ENCODE peak calls at places on chromosome 22, in nine cellular contexts. K, L, C, F, O, S, A, U and I are unnamed samples.

GRCh38 chr22:43825651-43826050 is 13.5 kb upstream of the EFCAB6 start:
- DNase-seq in U (no peak), L (no peak), C (no peak), S (no peak), F (no peak), A (no peak), O (no peak), K (no peak), I (no peak)

GRCh38 chr22:50326959-50327710 is at the start of gene DENND6B:
- DNase-seq in L (peak; percentile 68), U (peak; percentile 43), A (peak; percentile 95), C (peak; percentile 96), F (peak; percentile 49), O (peak; percentile 44), K (peak; percentile 89), S (peak; percentile 38), I (peak; percentile 77)

GRCh38 chr22:45493286-45493771 is 9.4 kb upstream of the FBLN1 start:
- DNase-seq in A (no peak), K (peak; percentile 55), C (no peak), U (no peak), F (no peak), L (peak; percentile 63), S (no peak), O (no peak), I (peak; percentile 65)

GRCh38 chr22:45064313-45065268 is 54.8 kb upstream of the PHF21B start:
- DNase-seq in A (no peak), K (peak; percentile 85), C (no peak), L (peak; percentile 87), U (no peak), F (no peak), O (no peak), S (no peak), I (peak; percentile 67)

GRCh38 chr22:36727927-36728488 is 24.5 kb upstream of the CACNG2 start:
- DNase-seq in L (no peak), A (no peak), F (no peak), U (no peak), S (no peak), K (no peak), O (no peak), C (no peak), I (no peak)

GRCh38 chr22:50460942-50461341 is 13.9 kb downstream of the SBF1 start:
- DNase-seq in O (no peak), K (no peak), U (no peak), L (no peak), S (no peak), C (no peak), A (no peak), F (no peak), I (no peak)

GRCh38 chr22:27800250-27801131 is 1.1 kb downstream of the MN1 start:
- DNase-seq in O (no peak), S (no peak), U (no peak), F (no peak), K (peak; percentile 59), A (peak; percentile 69), C (peak; percentile 77), L (peak; percentile 42), I (no peak)

GRCh38 chr22:47808886-47809620 is 1046.6 kb downstream of the TBC1D22A start:
- DNase-seq in C (no peak), L (no peak), U (no peak), K (no peak), A (no peak), S (no peak), O (no peak), F (no peak), I (no peak)

GRCh38 chr22:35624547-35624946 is 7.4 kb upstream of the MB start:
- DNase-seq in K (no peak), C (no peak), A (no peak), F (no peak), L (no peak), S (no peak), O (no peak), U (no peak), I (no peak)

GRCh38 chr22:37326726-37327125 is 44.4 kb downstream of the CYTH4 start:
- DNase-seq in A (no peak), K (no peak), U (no peak), F (no peak), L (no peak), O (no peak), C (no peak), S (no peak), I (no peak)

GRCh38 chr22:29979645-29980303 is 96.8 kb downstream of the MTMR3 start:
- DNase-seq in U (no peak), K (peak; percentile 35), F (no peak), L (no peak), C (no peak), S (no peak), O (no peak), A (no peak), I (no peak)

GRCh38 chr22:37731804-37732471 is 35.1 kb downstream of the TRIOBP start:
- DNase-seq in C (no peak), L (no peak), S (no peak), O (no peak), U (peak; percentile 71), F (no peak), A (no peak), K (no peak), I (no peak)

GRCh38 chr22:39960791-39961746 is 872 bp downstream of the TMA7B start:
- DNase-seq in L (peak; percentile 99), O (peak; percentile 27), S (peak; percentile 41), U (peak; percentile 75), A (no peak), F (no peak), C (no peak), K (peak; percentile 43), I (peak; percentile 79)

GRCh38 chr22:47795477-47796127 is 1033.2 kb downstream of the TBC1D22A start:
- DNase-seq in O (no peak), S (no peak), L (no peak), A (no peak), K (no peak), U (no peak), C (peak; percentile 15), F (no peak), I (no peak)

GRCh38 chr22:25689631-25690030 is 52.4 kb upstream of the MYO18B start:
- DNase-seq in F (no peak), K (no peak), A (no peak), S (no peak), O (no peak), L (no peak), C (no peak), U (no peak), I (no peak)

GRCh38 chr22:37019309-37020191 is at the start of the genes MPST and TST:
- DNase-seq in S (no peak), L (peak; percentile 64), U (peak; percentile 62), O (no peak), A (peak; percentile 93), C (peak; percentile 93), K (peak; percentile 85), F (peak; percentile 26), I (peak; percentile 86)

GRCh38 chr22:27051407-27051806 is 394.0 kb downstream of the MIAT start:
- DNase-seq in O (no peak), C (no peak), L (no peak), U (no peak), F (no peak), K (no peak), S (no peak), A (no peak), I (no peak)

GRCh38 chr22:30598986-30599385 is 7.3 kb upstream of the PES1 start:
- DNase-seq in U (no peak), K (no peak), F (no peak), O (no peak), C (no peak), L (no peak), A (no peak), S (no peak), I (peak; percentile 33)

GRCh38 chr22:49657275-49657973 is 170.2 kb downstream of the BRD1 start:
- DNase-seq in S (peak; percentile 70), K (no peak), F (no peak), L (no peak), U (peak; percentile 87), A (peak; percentile 86), O (peak; percentile 56), C (no peak), I (no peak)

GRCh38 chr22:36480941-36481392 is 473 bp downstream of the TXN2 start:
- DNase-seq in U (peak; percentile 83), S (no peak), K (no peak), O (no peak), L (no peak), F (no peak), A (no peak), C (no peak), I (no peak)

GRCh38 chr22:26568207-26568706 is 21.7 kb downstream of the TPST2 start:
- DNase-seq in F (no peak), O (no peak), C (peak; percentile 77), A (no peak), S (no peak), L (peak; percentile 52), U (no peak), K (no peak), I (no peak)

GRCh38 chr22:17888855-17889254 is 114.6 kb upstream of the BID start:
- DNase-seq in K (no peak), L (peak; percentile 14), U (no peak), C (peak; percentile 69), F (no peak), A (no peak), S (no peak), O (no peak), I (peak; percentile 30)

GRCh38 chr22:46043816-46044717 is 67.1 kb upstream of the WNT7B start:
- DNase-seq in A (no peak), U (peak; percentile 31), C (no peak), F (no peak), K (no peak), S (no peak), O (no peak), L (peak; percentile 36), I (no peak)

GRCh38 chr22:30832407-30832987 is 136.1 kb downstream of the MORC2 start:
- DNase-seq in F (no peak), O (no peak), A (no peak), C (no peak), S (no peak), U (no peak), K (no peak), L (no peak), I (no peak)

GRCh38 chr22:17266261-17266971 is 47.2 kb upstream of the ADA2 start:
- DNase-seq in O (peak; percentile 9), K (no peak), U (peak; percentile 36), L (peak; percentile 21), C (peak; percentile 92), S (no peak), A (peak; percentile 72), F (no peak), I (no peak)

GRCh38 chr22:26968873-26969272 is 311.5 kb downstream of the MIAT start:
- DNase-seq in C (no peak), A (no peak), O (no peak), S (no peak), F (no peak), U (no peak), L (no peak), K (peak; percentile 15), I (no peak)

GRCh38 chr22:43205748-43206514 is 19.0 kb upstream of the TTLL12 start:
- DNase-seq in L (no peak), C (no peak), S (no peak), A (peak; percentile 13), U (no peak), K (no peak), O (no peak), F (no peak), I (no peak)

GRCh38 chr22:41833369-41834004 is 582 bp downstream of the SREBF2 start:
- DNase-seq in F (no peak), U (peak; percentile 24), C (peak; percentile 73), A (peak; percentile 75), S (peak; percentile 24), L (no peak), O (no peak), K (no peak), I (peak; percentile 22)

GRCh38 chr22:42813501-42813900 is 43.6 kb downstream of the ARFGAP3 start:
- DNase-seq in S (no peak), C (no peak), F (no peak), K (no peak), A (no peak), O (no peak), U (no peak), L (no peak), I (no peak)

GRCh38 chr22:45534339-45535192 is 31.9 kb downstream of the FBLN1 start:
- DNase-seq in U (no peak), C (no peak), K (no peak), F (no peak), S (no peak), O (no peak), L (no peak), A (peak; percentile 4), I (no peak)

GRCh38 chr22:31646186-31647019 is 15.6 kb downstream of the PISD start:
- DNase-seq in S (no peak), L (peak; percentile 95), O (no peak), K (peak; percentile 87), C (no peak), U (no peak), A (no peak), F (no peak), I (peak; percentile 95)